ENCODE peak calls at places on chromosomes 5 and 9, in nine cellular contexts. One of them, this sample, is unnamed.
A peak's percentile ranks its signal among the peaks of the same experiment; 100 is the strongest.

GRCh38 chr5:150778517-150779396 is at the start of gene SMIM3:
- DNase-seq in hepatocyte: peak; percentile 90
- DNase-seq in B cell: peak; percentile 44
- DNase-seq in suprapubic skin: peak; percentile 86
- DNase-seq in cardiac septum: peak; percentile 93
- DNase-seq in dorsolateral prefrontal cortex: peak; percentile 83
- DNase-seq in activated naive CD4-positive, alpha-beta T cell treated with anti-CD3 and anti-CD28 coated beads, Interleukin-2, amount 10 ng/mL, durations not matched to agents 7 days and 5 days: peak; percentile 83
- DNase-seq in ELR: peak; percentile 83
- DNase-seq in iPS-NIHi11: peak; percentile 90
- DNase-seq in this sample: peak; percentile 83

GRCh38 chr5:131945551-131945882 is at the start of gene MEIKIN:
- DNase-seq in hepatocyte: no peak
- DNase-seq in B cell: no peak
- DNase-seq in suprapubic skin: no peak
- DNase-seq in cardiac septum: no peak
- DNase-seq in dorsolateral prefrontal cortex: no peak
- DNase-seq in activated naive CD4-positive, alpha-beta T cell treated with anti-CD3 and anti-CD28 coated beads, Interleukin-2, amount 10 ng/mL, durations not matched to agents 7 days and 5 days: no peak
- DNase-seq in ELR: no peak
- DNase-seq in iPS-NIHi11: no peak
- DNase-seq in this sample: no peak

GRCh38 chr9:92642599-92642998 is 27.3 kb downstream of the IPPK start:
- DNase-seq in hepatocyte: no peak
- DNase-seq in B cell: no peak
- DNase-seq in suprapubic skin: peak; percentile 41
- DNase-seq in cardiac septum: no peak
- DNase-seq in dorsolateral prefrontal cortex: no peak
- DNase-seq in activated naive CD4-positive, alpha-beta T cell treated with anti-CD3 and anti-CD28 coated beads, Interleukin-2, amount 10 ng/mL, durations not matched to agents 7 days and 5 days: no peak
- DNase-seq in ELR: no peak
- DNase-seq in iPS-NIHi11: no peak
- DNase-seq in this sample: no peak

GRCh38 chr9:89278997-89279739 is 31.8 kb upstream of the CKS2 start:
- DNase-seq in hepatocyte: peak; percentile 77
- DNase-seq in B cell: peak; percentile 40
- DNase-seq in suprapubic skin: no peak
- DNase-seq in cardiac septum: no peak
- DNase-seq in dorsolateral prefrontal cortex: no peak
- DNase-seq in activated naive CD4-positive, alpha-beta T cell treated with anti-CD3 and anti-CD28 coated beads, Interleukin-2, amount 10 ng/mL, durations not matched to agents 7 days and 5 days: no peak
- DNase-seq in ELR: peak; percentile 81
- DNase-seq in iPS-NIHi11: peak; percentile 53
- DNase-seq in this sample: peak; percentile 63

GRCh38 chr5:35248843-35249780 is 18.8 kb upstream of the PRLR start:
- DNase-seq in hepatocyte: no peak
- DNase-seq in B cell: no peak
- DNase-seq in suprapubic skin: no peak
- DNase-seq in cardiac septum: no peak
- DNase-seq in dorsolateral prefrontal cortex: no peak
- DNase-seq in activated naive CD4-positive, alpha-beta T cell treated with anti-CD3 and anti-CD28 coated beads, Interleukin-2, amount 10 ng/mL, durations not matched to agents 7 days and 5 days: no peak
- DNase-seq in ELR: peak; percentile 17
- DNase-seq in iPS-NIHi11: no peak
- DNase-seq in this sample: no peak

GRCh38 chr5:141373673-141374317 is at the start of gene PCDHGA6:
- DNase-seq in hepatocyte: no peak
- DNase-seq in B cell: no peak
- DNase-seq in suprapubic skin: no peak
- DNase-seq in cardiac septum: no peak
- DNase-seq in dorsolateral prefrontal cortex: no peak
- DNase-seq in activated naive CD4-positive, alpha-beta T cell treated with anti-CD3 and anti-CD28 coated beads, Interleukin-2, amount 10 ng/mL, durations not matched to agents 7 days and 5 days: no peak
- DNase-seq in ELR: peak; percentile 57
- DNase-seq in iPS-NIHi11: no peak
- DNase-seq in this sample: peak; percentile 60

GRCh38 chr5:139877129-139877597 is 81.6 kb downstream of the PSD2 start:
- DNase-seq in hepatocyte: no peak
- DNase-seq in B cell: no peak
- DNase-seq in suprapubic skin: no peak
- DNase-seq in cardiac septum: no peak
- DNase-seq in dorsolateral prefrontal cortex: no peak
- DNase-seq in activated naive CD4-positive, alpha-beta T cell treated with anti-CD3 and anti-CD28 coated beads, Interleukin-2, amount 10 ng/mL, durations not matched to agents 7 days and 5 days: peak; percentile 23
- DNase-seq in ELR: peak; percentile 7
- DNase-seq in iPS-NIHi11: no peak
- DNase-seq in this sample: peak; percentile 26

GRCh38 chr5:168670881-168671575 is 91.9 kb upstream of the PANK3 start:
- DNase-seq in hepatocyte: no peak
- DNase-seq in B cell: no peak
- DNase-seq in suprapubic skin: no peak
- DNase-seq in cardiac septum: no peak
- DNase-seq in dorsolateral prefrontal cortex: no peak
- DNase-seq in activated naive CD4-positive, alpha-beta T cell treated with anti-CD3 and anti-CD28 coated beads, Interleukin-2, amount 10 ng/mL, durations not matched to agents 7 days and 5 days: no peak
- DNase-seq in ELR: no peak
- DNase-seq in iPS-NIHi11: peak; percentile 71
- DNase-seq in this sample: no peak

GRCh38 chr5:154140381-154140780 is 50.2 kb upstream of the GALNT10 start:
- DNase-seq in hepatocyte: no peak
- DNase-seq in B cell: no peak
- DNase-seq in suprapubic skin: no peak
- DNase-seq in cardiac septum: no peak
- DNase-seq in dorsolateral prefrontal cortex: no peak
- DNase-seq in activated naive CD4-positive, alpha-beta T cell treated with anti-CD3 and anti-CD28 coated beads, Interleukin-2, amount 10 ng/mL, durations not matched to agents 7 days and 5 days: no peak
- DNase-seq in ELR: no peak
- DNase-seq in iPS-NIHi11: no peak
- DNase-seq in this sample: no peak

GRCh38 chr9:81596671-81597426 is 92.5 kb downstream of the TLE1 start:
- DNase-seq in hepatocyte: no peak
- DNase-seq in B cell: no peak
- DNase-seq in suprapubic skin: no peak
- DNase-seq in cardiac septum: no peak
- DNase-seq in dorsolateral prefrontal cortex: no peak
- DNase-seq in activated naive CD4-positive, alpha-beta T cell treated with anti-CD3 and anti-CD28 coated beads, Interleukin-2, amount 10 ng/mL, durations not matched to agents 7 days and 5 days: no peak
- DNase-seq in ELR: no peak
- DNase-seq in iPS-NIHi11: no peak
- DNase-seq in this sample: no peak

GRCh38 chr9:30197954-30198353 is 2186.5 kb upstream of the ACO1 start:
- DNase-seq in hepatocyte: peak; percentile 46
- DNase-seq in B cell: peak; percentile 6
- DNase-seq in suprapubic skin: no peak
- DNase-seq in cardiac septum: no peak
- DNase-seq in dorsolateral prefrontal cortex: no peak
- DNase-seq in activated naive CD4-positive, alpha-beta T cell treated with anti-CD3 and anti-CD28 coated beads, Interleukin-2, amount 10 ng/mL, durations not matched to agents 7 days and 5 days: no peak
- DNase-seq in ELR: no peak
- DNase-seq in iPS-NIHi11: no peak
- DNase-seq in this sample: peak; percentile 85

GRCh38 chr5:122089096-122089495 is 11.0 kb upstream of the LOX start:
- DNase-seq in hepatocyte: no peak
- DNase-seq in B cell: no peak
- DNase-seq in suprapubic skin: no peak
- DNase-seq in cardiac septum: no peak
- DNase-seq in dorsolateral prefrontal cortex: no peak
- DNase-seq in activated naive CD4-positive, alpha-beta T cell treated with anti-CD3 and anti-CD28 coated beads, Interleukin-2, amount 10 ng/mL, durations not matched to agents 7 days and 5 days: no peak
- DNase-seq in ELR: no peak
- DNase-seq in iPS-NIHi11: no peak
- DNase-seq in this sample: no peak

GRCh38 chr9:114462791-114463190 is 42.5 kb downstream of the WHRN start:
- DNase-seq in hepatocyte: no peak
- DNase-seq in B cell: no peak
- DNase-seq in suprapubic skin: no peak
- DNase-seq in cardiac septum: no peak
- DNase-seq in dorsolateral prefrontal cortex: no peak
- DNase-seq in activated naive CD4-positive, alpha-beta T cell treated with anti-CD3 and anti-CD28 coated beads, Interleukin-2, amount 10 ng/mL, durations not matched to agents 7 days and 5 days: no peak
- DNase-seq in ELR: no peak
- DNase-seq in iPS-NIHi11: no peak
- DNase-seq in this sample: no peak

GRCh38 chr5:134581241-134581981 is 51.2 kb downstream of the SAR1B start:
- DNase-seq in hepatocyte: no peak
- DNase-seq in B cell: no peak
- DNase-seq in suprapubic skin: peak; percentile 50
- DNase-seq in cardiac septum: peak; percentile 72
- DNase-seq in dorsolateral prefrontal cortex: no peak
- DNase-seq in activated naive CD4-positive, alpha-beta T cell treated with anti-CD3 and anti-CD28 coated beads, Interleukin-2, amount 10 ng/mL, durations not matched to agents 7 days and 5 days: no peak
- DNase-seq in ELR: no peak
- DNase-seq in iPS-NIHi11: peak; percentile 8
- DNase-seq in this sample: no peak

GRCh38 chr5:35876922-35877321 is 20.2 kb downstream of the IL7R start:
- DNase-seq in hepatocyte: peak; percentile 37
- DNase-seq in B cell: no peak
- DNase-seq in suprapubic skin: no peak
- DNase-seq in cardiac septum: no peak
- DNase-seq in dorsolateral prefrontal cortex: no peak
- DNase-seq in activated naive CD4-positive, alpha-beta T cell treated with anti-CD3 and anti-CD28 coated beads, Interleukin-2, amount 10 ng/mL, durations not matched to agents 7 days and 5 days: no peak
- DNase-seq in ELR: peak; percentile 79
- DNase-seq in iPS-NIHi11: no peak
- DNase-seq in this sample: no peak

GRCh38 chr5:6470672-6471071 is 22.0 kb downstream of the UBE2QL1 start:
- DNase-seq in hepatocyte: no peak
- DNase-seq in B cell: no peak
- DNase-seq in suprapubic skin: no peak
- DNase-seq in cardiac septum: no peak
- DNase-seq in dorsolateral prefrontal cortex: no peak
- DNase-seq in activated naive CD4-positive, alpha-beta T cell treated with anti-CD3 and anti-CD28 coated beads, Interleukin-2, amount 10 ng/mL, durations not matched to agents 7 days and 5 days: no peak
- DNase-seq in ELR: no peak
- DNase-seq in iPS-NIHi11: no peak
- DNase-seq in this sample: no peak

GRCh38 chr9:99092643-99093491 is 12.0 kb upstream of the TGFBR1 start:
- DNase-seq in hepatocyte: no peak
- DNase-seq in B cell: no peak
- DNase-seq in suprapubic skin: no peak
- DNase-seq in cardiac septum: no peak
- DNase-seq in dorsolateral prefrontal cortex: no peak
- DNase-seq in activated naive CD4-positive, alpha-beta T cell treated with anti-CD3 and anti-CD28 coated beads, Interleukin-2, amount 10 ng/mL, durations not matched to agents 7 days and 5 days: peak; percentile 76
- DNase-seq in ELR: no peak
- DNase-seq in iPS-NIHi11: no peak
- DNase-seq in this sample: no peak

GRCh38 chr5:124948062-124948753 is 201.8 kb upstream of the ZNF608 start:
- DNase-seq in hepatocyte: no peak
- DNase-seq in B cell: no peak
- DNase-seq in suprapubic skin: no peak
- DNase-seq in cardiac septum: no peak
- DNase-seq in dorsolateral prefrontal cortex: no peak
- DNase-seq in activated naive CD4-positive, alpha-beta T cell treated with anti-CD3 and anti-CD28 coated beads, Interleukin-2, amount 10 ng/mL, durations not matched to agents 7 days and 5 days: no peak
- DNase-seq in ELR: no peak
- DNase-seq in iPS-NIHi11: no peak
- DNase-seq in this sample: no peak